ENCODE peak calls at places on chromosome 16, in six cellular contexts. R is stomach, J is NB4, X is Panc1, C is left lung, L is astrocyte of the hippocampus. O is an unnamed sample.

GRCh38 chr16:77307764-77308561 is 108.8 kb downstream of the SYCE1L start:
- DNase-seq in R (no peak), J (no peak), X (no peak), C (no peak), L (peak; percentile 50), O (no peak)

GRCh38 chr16:22675745-22676540 is 138.0 kb upstream of the HS3ST2 start:
- DNase-seq in R (no peak), J (no peak), X (no peak), C (no peak), L (no peak), O (no peak)

GRCh38 chr16:2584742-2585650 is 47.2 kb downstream of the PDPK1 start:
- DNase-seq in R (no peak), J (no peak), X (no peak), C (peak; percentile 66), L (peak; percentile 51), O (no peak)

GRCh38 chr16:85046957-85047866 is 19.6 kb downstream of the KIAA0513 start:
- DNase-seq in R (peak; percentile 76), J (no peak), X (no peak), C (no peak), L (no peak), O (no peak)

GRCh38 chr16:72848759-72849664 is 198.9 kb downstream of the ZFHX3 start:
- DNase-seq in R (peak; percentile 92), J (no peak), X (no peak), C (peak; percentile 92), L (peak; percentile 98), O (peak; percentile 53)

GRCh38 chr16:2830355-2830695 is 222 bp downstream of the ZG16B start:
- DNase-seq in R (no peak), J (no peak), X (no peak), C (peak; percentile 55), L (no peak), O (no peak)

GRCh38 chr16:66266436-66267286 is 99.8 kb upstream of the CDH5 start:
- DNase-seq in R (no peak), J (no peak), X (no peak), C (peak; percentile 79), L (no peak), O (peak; percentile 67)

GRCh38 chr16:89924298-89924924 is 1.3 kb downstream of the TUBB3 start:
- DNase-seq in R (no peak), J (peak; percentile 76), X (no peak), C (peak; percentile 71), L (peak; percentile 75), O (peak; percentile 80)